ENCODE peak calls at places on chromosomes 1 and 21, in eight cellular contexts. U, F, P, D, E, O, V and Z are unnamed samples.

GRCh38 chr1:1150100-1150499 is 23.6 kb upstream of the TTLL10 start:
- DNase-seq in U (no peak), F (no peak), P (no peak), D (peak), E (no peak), O (no peak), V (no peak), Z (no peak)

GRCh38 chr1:240341365-240342250 is 249.9 kb downstream of the FMN2 start:
- DNase-seq in U (no peak), F (no peak), P (no peak), D (no peak), E (no peak), O (no peak), V (no peak), Z (no peak)

GRCh38 chr1:177701654-177702353 is 268.1 kb downstream of the SEC16B start:
- DNase-seq in U (no peak), F (no peak), P (no peak), D (no peak), E (no peak), O (no peak), V (no peak), Z (no peak)

GRCh38 chr1:62144238-62144831 is 50.3 kb upstream of the L1TD1 start:
- DNase-seq in U (peak), F (peak), P (no peak), D (peak), E (no peak), O (peak), V (no peak), Z (no peak)

GRCh38 chr1:26994020-26994745 is 691 bp downstream of the TRNP1 start:
- DNase-seq in U (peak), F (peak), P (no peak), D (no peak), E (no peak), O (peak), V (no peak), Z (no peak)

GRCh38 chr1:59332983-59333382 is 36.1 kb downstream of the FGGY start:
- DNase-seq in U (no peak), F (peak), P (no peak), D (peak), E (no peak), O (no peak), V (no peak), Z (no peak)

GRCh38 chr21:35366348-35367085 is 317.4 kb upstream of the RUNX1 start:
- DNase-seq in U (no peak), F (peak), P (no peak), D (no peak), E (no peak), O (no peak), V (no peak), Z (no peak)

GRCh38 chr1:19884312-19884711 is 2.1 kb downstream of the OTUD3 start:
- DNase-seq in U (no peak), F (no peak), P (no peak), D (peak), E (no peak), O (no peak), V (no peak), Z (no peak)

GRCh38 chr1:47849611-47850261 is 147.4 kb downstream of the TRABD2B start:
- DNase-seq in U (no peak), F (no peak), P (no peak), D (no peak), E (no peak), O (no peak), V (no peak), Z (no peak)

GRCh38 chr1:155598842-155599331 is 11.1 kb upstream of the MSTO1 start:
- DNase-seq in U (peak), F (peak), P (no peak), D (peak), E (no peak), O (peak), V (no peak), Z (no peak)

GRCh38 chr1:192824511-192824910 is 15.7 kb downstream of the RGS2 start:
- DNase-seq in U (no peak), F (no peak), P (no peak), D (no peak), E (no peak), O (no peak), V (no peak), Z (no peak)

GRCh38 chr1:3076388-3076740 is 7.4 kb downstream of the PRDM16 start:
- DNase-seq in U (no peak), F (no peak), P (no peak), D (no peak), E (no peak), O (no peak), V (no peak), Z (no peak)

GRCh38 chr1:44672254-44672955 is 1.9 kb downstream of the TMEM53 start:
- DNase-seq in U (no peak), F (peak), P (no peak), D (peak), E (peak), O (no peak), V (no peak), Z (no peak)

GRCh38 chr1:8121261-8122159 is 95.4 kb upstream of the ERRFI1 start:
- DNase-seq in U (no peak), F (no peak), P (peak), D (peak), E (peak), O (no peak), V (peak), Z (no peak)

GRCh38 chr1:165240486-165240885 is 116.0 kb downstream of the LMX1A start:
- DNase-seq in U (no peak), F (no peak), P (no peak), D (no peak), E (no peak), O (no peak), V (no peak), Z (no peak)

GRCh38 chr1:59879556-59879955 is 47.0 kb downstream of the CYP2J2 start:
- DNase-seq in U (peak), F (peak), P (no peak), D (peak), E (peak), O (peak), V (peak), Z (peak)

GRCh38 chr21:31204801-31205200 is 139.3 kb downstream of the TIAM1 start:
- DNase-seq in U (no peak), F (no peak), P (no peak), D (no peak), E (no peak), O (peak), V (no peak), Z (no peak)

GRCh38 chr1:163083690-163084089 is 14.5 kb downstream of the RGS4 start:
- DNase-seq in U (no peak), F (peak), P (no peak), D (peak), E (no peak), O (no peak), V (no peak), Z (no peak)

GRCh38 chr1:26999440-26999987 is 6.0 kb downstream of the TRNP1 start:
- DNase-seq in U (no peak), F (peak), P (peak), D (peak), E (peak), O (peak), V (peak), Z (no peak)

GRCh38 chr1:167722152-167722869 is 529 bp downstream of the MPZL1 start:
- DNase-seq in U (no peak), F (peak), P (no peak), D (peak), E (no peak), O (no peak), V (peak), Z (no peak)

GRCh38 chr1:44812822-44813543 is 4.7 kb downstream of the BTBD19 start:
- DNase-seq in U (no peak), F (no peak), P (no peak), D (no peak), E (no peak), O (no peak), V (peak), Z (no peak)

GRCh38 chr1:3380465-3380864 is 74.0 kb upstream of the ARHGEF16 start:
- DNase-seq in U (no peak), F (no peak), P (no peak), D (no peak), E (no peak), O (no peak), V (no peak), Z (no peak)

GRCh38 chr1:229757226-229757625 is 131.2 kb downstream of the URB2 start:
- DNase-seq in U (no peak), F (peak), P (no peak), D (no peak), E (no peak), O (no peak), V (no peak), Z (no peak)

GRCh38 chr1:97820470-97821188 is 100.2 kb downstream of the DPYD start:
- DNase-seq in U (no peak), F (peak), P (no peak), D (peak), E (no peak), O (no peak), V (no peak), Z (no peak)

GRCh38 chr1:35062518-35063196 is 16.5 kb upstream of the ZMYM1 start:
- DNase-seq in U (no peak), F (peak), P (no peak), D (no peak), E (no peak), O (peak), V (no peak), Z (no peak)

GRCh38 chr21:20741445-20741844 is 256.8 kb upstream of the NCAM2 start:
- DNase-seq in U (no peak), F (no peak), P (no peak), D (no peak), E (no peak), O (no peak), V (no peak), Z (no peak)

GRCh38 chr1:39955547-39956539 is 898 bp downstream of the MFSD2A start:
- DNase-seq in U (peak), F (peak), P (no peak), D (peak), E (peak), O (peak), V (no peak), Z (peak)

GRCh38 chr1:164272156-164272555 is 286.8 kb upstream of the PBX1 start:
- DNase-seq in U (no peak), F (no peak), P (no peak), D (no peak), E (no peak), O (no peak), V (no peak), Z (no peak)

GRCh38 chr1:29258974-29259801 is 22.9 kb downstream of the PTPRU start:
- DNase-seq in U (no peak), F (peak), P (no peak), D (no peak), E (no peak), O (no peak), V (no peak), Z (no peak)

GRCh38 chr1:221478050-221478949 is 263.6 kb downstream of the DUSP10 start:
- DNase-seq in U (peak), F (peak), P (no peak), D (peak), E (no peak), O (peak), V (peak), Z (peak)

GRCh38 chr1:221013691-221014293 is 134.5 kb downstream of the HLX start:
- DNase-seq in U (no peak), F (no peak), P (no peak), D (no peak), E (no peak), O (no peak), V (no peak), Z (no peak)

GRCh38 chr1:220243947-220244346 is 28.3 kb downstream of the RAB3GAP2 start:
- DNase-seq in U (no peak), F (no peak), P (no peak), D (no peak), E (no peak), O (no peak), V (no peak), Z (no peak)

GRCh38 chr1:243505986-243506689 is 250.3 kb downstream of the SDCCAG8 start:
- DNase-seq in U (no peak), F (no peak), P (no peak), D (no peak), E (no peak), O (no peak), V (no peak), Z (no peak)

GRCh38 chr1:84402060-84402459 is 3.8 kb downstream of the DNASE2B start:
- DNase-seq in U (no peak), F (peak), P (no peak), D (peak), E (no peak), O (no peak), V (no peak), Z (no peak)

GRCh38 chr1:55040083-55040952 is 970 bp downstream of the PCSK9 start:
- DNase-seq in U (no peak), F (no peak), P (no peak), D (peak), E (no peak), O (no peak), V (peak), Z (no peak)
- H3K4me3 ChIP-seq in U (no peak), F (peak), P (peak), D (peak), E (peak), O (no peak), V (peak), Z (peak)

GRCh38 chr1:53888716-53889115 is 881 bp downstream of the YIPF1 start:
- DNase-seq in U (no peak), F (no peak), P (no peak), D (no peak), E (no peak), O (no peak), V (no peak), Z (no peak)
- H3K4me3 ChIP-seq in U (peak), F (peak), P (peak), D (peak), E (peak), O (no peak), V (peak), Z (no peak)

DNA sequence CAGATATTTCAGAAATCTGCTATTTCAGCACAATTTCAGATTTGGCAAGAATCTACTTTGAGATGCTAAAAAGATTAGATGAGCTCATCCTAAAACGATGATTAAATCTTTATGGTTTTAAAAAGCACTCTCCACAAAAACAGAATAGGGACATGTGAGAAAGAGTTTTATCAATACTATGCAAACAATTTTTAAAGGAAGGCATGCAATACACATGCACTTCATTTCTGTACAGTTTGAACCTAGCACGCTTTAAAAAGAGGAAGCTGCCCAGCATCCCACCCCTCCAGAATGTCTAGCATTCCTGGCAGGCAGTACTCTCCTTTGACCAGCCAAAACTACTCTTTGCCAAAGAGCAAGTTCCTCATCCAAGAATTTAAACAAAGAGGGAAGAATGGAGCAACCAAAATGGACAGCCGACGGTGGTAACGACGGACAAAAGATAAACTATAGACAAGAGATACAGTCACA is 1.3 kb downstream of the ARHGAP29 start:
- DNase-seq in U (no peak), F (peak), P (no peak), D (no peak), E (no peak), O (no peak), V (no peak), Z (no peak)
- H3K4me3 ChIP-seq in U (no peak), F (peak), P (peak), D (peak), E (peak), O (peak), V (peak), Z (peak)

GRCh38 chr1:68293609-68294353 is 61.5 kb upstream of the WLS start:
- DNase-seq in U (no peak), F (peak), P (no peak), D (no peak), E (no peak), O (no peak), V (no peak), Z (no peak)

GRCh38 chr1:68291763-68292384 is 59.6 kb upstream of the WLS start:
- DNase-seq in U (no peak), F (peak), P (no peak), D (no peak), E (no peak), O (no peak), V (no peak), Z (no peak)

GRCh38 chr1:68293122-68293521 is 60.8 kb upstream of the WLS start:
- DNase-seq in U (no peak), F (peak), P (no peak), D (no peak), E (no peak), O (no peak), V (no peak), Z (no peak)

DNA sequence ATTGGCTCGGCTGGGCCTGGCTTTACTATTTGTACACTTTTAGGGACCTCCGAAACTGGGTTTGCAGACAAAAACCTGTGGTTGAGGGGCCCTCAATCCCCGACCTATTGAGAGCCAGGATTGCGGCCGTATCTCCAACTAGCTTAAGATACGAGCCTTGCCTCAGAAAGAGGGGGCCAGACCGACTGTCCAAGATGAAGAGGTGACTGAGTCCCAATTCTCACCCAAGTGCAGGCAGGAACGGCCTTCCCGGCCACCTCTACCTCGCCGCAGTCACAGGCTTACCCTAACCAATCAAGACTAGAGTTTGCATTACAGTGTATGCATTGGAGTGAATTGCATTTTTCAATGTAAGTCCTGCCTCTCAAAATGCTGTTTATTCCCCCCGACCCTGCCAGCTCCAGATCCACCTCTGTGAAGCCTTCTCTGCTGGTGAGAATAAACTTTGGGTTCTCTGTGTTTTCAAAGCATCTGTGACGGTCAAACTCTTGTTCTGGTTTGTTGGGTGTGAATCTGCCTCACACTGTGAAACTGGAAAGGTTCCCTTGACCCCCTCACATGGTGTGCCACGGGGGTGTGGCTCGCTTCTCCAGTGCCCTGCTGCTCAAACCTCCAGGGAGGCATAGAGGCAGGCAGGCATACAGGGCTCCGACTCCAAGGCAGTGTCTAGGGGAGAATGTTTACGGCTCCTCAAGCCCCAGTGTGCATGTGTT is 62.2 kb upstream of the WLS start:
- DNase-seq in U (no peak), F (no peak), P (no peak), D (no peak), E (no peak), O (no peak), V (no peak), Z (no peak)
- H3K4me3 ChIP-seq in U (no peak), F (peak), P (no peak), D (no peak), E (no peak), O (no peak), V (no peak), Z (no peak)

GRCh38 chr1:6569033-6569432 is 10.8 kb upstream of the ZBTB48 start:
- DNase-seq in U (no peak), F (no peak), P (no peak), D (no peak), E (no peak), O (no peak), V (no peak), Z (no peak)
- H3K4me3 ChIP-seq in U (no peak), F (no peak), P (no peak), D (no peak), E (no peak), O (no peak), V (no peak), Z (no peak)

DNA sequence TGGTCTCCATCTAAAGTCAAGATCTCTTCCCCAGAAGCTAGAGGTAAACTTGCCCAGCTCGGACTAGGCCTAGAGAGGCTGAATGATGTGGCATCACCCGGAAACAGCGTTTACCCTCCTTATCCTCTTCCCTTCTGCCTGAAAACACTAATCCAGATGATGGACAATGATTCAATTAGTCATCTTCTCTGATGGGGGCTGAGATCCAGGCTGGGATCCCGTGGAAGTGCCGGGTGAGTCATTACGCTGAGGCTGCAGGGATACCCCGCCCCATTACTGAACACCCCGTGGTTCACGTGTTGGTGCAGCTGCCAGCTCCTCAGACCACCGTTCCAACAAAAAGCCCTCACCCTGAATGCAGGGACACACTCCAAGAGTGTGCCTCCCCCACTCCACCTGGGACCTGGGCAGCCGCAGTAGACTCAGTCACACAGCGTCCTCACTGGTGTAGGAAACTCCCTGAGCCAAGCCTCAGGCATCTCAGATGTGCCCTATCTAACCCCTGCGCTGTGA is 2.0 kb downstream of the S100A6 start:
- DNase-seq in U (no peak), F (peak), P (peak), D (peak), E (no peak), O (peak), V (no peak), Z (peak)
- H3K4me3 ChIP-seq in U (peak), F (peak), P (peak), D (peak), E (peak), O (peak), V (no peak), Z (peak)

GRCh38 chr1:43569175-43569574 is 38.5 kb downstream of the PTPRF start:
- DNase-seq in U (no peak), F (no peak), P (no peak), D (no peak), E (no peak), O (no peak), V (no peak), Z (no peak)

GRCh38 chr1:43564617-43565348 is 34.1 kb downstream of the PTPRF start:
- DNase-seq in U (no peak), F (no peak), P (no peak), D (no peak), E (no peak), O (no peak), V (no peak), Z (no peak)

GRCh38 chr1:43566382-43567035 is 35.8 kb downstream of the PTPRF start:
- DNase-seq in U (no peak), F (no peak), P (no peak), D (no peak), E (no peak), O (no peak), V (no peak), Z (no peak)

GRCh38 chr1:43563779-43564616 is 33.3 kb downstream of the PTPRF start:
- DNase-seq in U (no peak), F (no peak), P (no peak), D (peak), E (no peak), O (no peak), V (no peak), Z (no peak)

DNA sequence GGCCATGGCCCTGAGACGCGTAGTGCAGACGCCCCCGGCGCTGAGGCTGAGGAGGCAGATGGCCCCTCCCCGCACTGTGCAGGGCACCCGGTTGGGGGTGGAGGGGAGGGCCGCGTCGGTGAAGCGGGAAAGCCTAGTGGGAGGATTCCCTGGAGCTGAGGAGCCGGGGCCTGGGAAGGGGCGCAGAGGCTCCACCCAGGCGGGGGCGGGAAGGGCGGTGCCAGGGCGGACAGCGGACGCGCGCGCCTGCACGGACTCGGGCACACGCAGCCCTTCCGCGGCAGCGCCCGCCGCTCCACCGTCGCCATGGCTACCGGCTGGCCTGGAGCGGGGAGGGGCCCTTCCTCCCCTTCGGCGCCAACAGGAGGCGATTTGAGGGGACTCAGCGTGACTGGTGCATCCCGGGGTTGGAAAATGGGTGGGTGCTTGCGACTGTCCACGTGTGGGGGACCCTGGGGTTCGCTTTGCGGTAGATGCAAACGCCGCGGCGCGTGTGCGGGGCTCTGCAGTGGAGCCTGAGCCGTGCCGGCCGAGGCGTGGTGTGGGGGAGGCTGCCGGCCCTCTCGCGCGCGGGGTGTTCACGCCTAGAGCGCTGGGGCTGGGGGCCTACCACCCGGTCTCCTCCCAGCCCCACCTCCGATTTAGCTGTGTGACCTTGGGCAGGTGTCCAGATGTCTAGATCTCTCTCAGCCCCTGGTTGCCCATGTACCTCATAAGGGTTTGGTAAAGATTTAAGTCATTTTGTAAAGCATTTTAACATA is 35.1 kb downstream of the PTPRF start:
- DNase-seq in U (peak), F (peak), P (no peak), D (no peak), E (no peak), O (peak), V (peak), Z (peak)
- H3K4me3 ChIP-seq in U (peak), F (peak), P (peak), D (no peak), E (peak), O (peak), V (peak), Z (peak)